ENCODE peak calls at places on chromosomes 12 and 14, in eight cellular contexts. T is substantia nigra, I is GM03348, H is GDM1, V is tibial nerve, S is AG08395, L is tibial artery, A is NCI-H1048. B is an unnamed sample.

GRCh38 chr14:64294672-64295413 is 672 bp upstream of the ESR2 start:
- DNase-seq in I (peak), S (peak), A (peak), H (peak), T (peak), V (peak), L (peak), B (peak)

GRCh38 chr14:38233218-38233617 is 22.7 kb downstream of the CLEC14A start:
- DNase-seq in V (no peak), A (no peak), H (no peak), T (no peak), S (no peak), I (no peak), L (no peak), B (no peak)

GRCh38 chr14:22314183-22314820 is 274.7 kb downstream of the DAD1 start:
- DNase-seq in A (no peak), V (peak), H (peak), T (peak), S (peak), L (no peak), I (peak), B (no peak)

GRCh38 chr12:92362785-92363184 is 217.1 kb upstream of the BTG1 start:
- DNase-seq in I (no peak), S (no peak), A (no peak), V (no peak), T (no peak), H (no peak), L (no peak), B (no peak)

GRCh38 chr12:104671407-104672095 is 214.8 kb downstream of the CHST11 start:
- DNase-seq in V (peak), I (peak), S (peak), L (peak), T (peak), H (peak), A (no peak), B (peak)

GRCh38 chr14:105525861-105526780 is at the start of gene TMEM121:
- DNase-seq in L (peak), T (peak), I (peak), S (peak), V (no peak), H (no peak), A (no peak), B (no peak)

GRCh38 chr12:112577473-112578334 is 159.0 kb downstream of the PTPN11 start:
- DNase-seq in L (no peak), T (no peak), I (no peak), H (no peak), S (no peak), A (peak), V (no peak), B (no peak)

GRCh38 chr14:59632381-59632780 is 55.8 kb upstream of the CCDC175 start:
- DNase-seq in I (peak), V (peak), T (no peak), A (no peak), S (no peak), H (peak), L (no peak), B (peak)

GRCh38 chr12:52529417-52529816 is 9.2 kb upstream of the KRT5 start:
- DNase-seq in H (no peak), V (no peak), A (no peak), T (no peak), I (no peak), L (no peak), S (no peak), B (no peak)

GRCh38 chr14:72291908-72292688 is 359.9 kb downstream of the RGS6 start:
- DNase-seq in A (peak), L (no peak), T (no peak), V (peak), I (peak), H (peak), S (peak), B (peak)

GRCh38 chr14:73744175-73744867 is 30.1 kb upstream of the PNMA1 start:
- DNase-seq in L (no peak), V (no peak), A (no peak), T (peak), I (no peak), S (no peak), H (no peak), B (no peak)